ENCODE peak calls at places on chromosomes 5 and 9, in five cellular contexts. O is sigmoid colon, I is heart right ventricle, A is adrenal gland, P is mammary epithelial cell. V is an unnamed sample.
A peak's percentile ranks its signal among the peaks of the same experiment; 100 is the strongest.

GRCh38 chr9:83800236-83801033 is 17.1 kb downstream of the GKAP1 start:
- DNase-seq in O (no peak), I (no peak), A (no peak), P (no peak), V (no peak)

GRCh38 chr5:179504191-179504590 is 46.2 kb upstream of the RUFY1 start:
- DNase-seq in O (no peak), I (no peak), A (no peak), P (no peak), V (no peak)

GRCh38 chr5:66805514-66806430 is 209.6 kb downstream of the MAST4 start:
- DNase-seq in O (no peak), I (no peak), A (no peak), P (no peak), V (no peak)

GRCh38 chr9:7721291-7721690 is 78.3 kb downstream of the DMAC1 start:
- DNase-seq in O (no peak), I (no peak), A (no peak), P (no peak), V (no peak)

GRCh38 chr5:14090290-14090689 is 52.9 kb upstream of the TRIO start:
- DNase-seq in O (no peak), I (no peak), A (no peak), P (no peak), V (no peak)

GRCh38 chr5:40652441-40653220 is 27.1 kb upstream of the PTGER4 start:
- DNase-seq in O (no peak), I (no peak), A (no peak), P (no peak), V (no peak)

GRCh38 chr5:10124287-10124686 is 125.4 kb downstream of the ATPSCKMT start:
- DNase-seq in O (peak; percentile 81), I (peak; percentile 34), A (peak; percentile 73), P (no peak), V (peak; percentile 85)

GRCh38 chr9:125888220-125888619 is 141.0 kb downstream of the PBX3 start:
- DNase-seq in O (no peak), I (no peak), A (no peak), P (peak; percentile 70), V (no peak)

GRCh38 chr5:53557386-53557785 is 3.1 kb upstream of the NDUFS4 start:
- DNase-seq in O (no peak), I (no peak), A (no peak), P (peak; percentile 60), V (no peak)

GRCh38 chr9:33024126-33024965 is 727 bp upstream of the DNAJA1 start:
- DNase-seq in O (peak; percentile 67), I (no peak), A (no peak), P (no peak), V (no peak)

GRCh38 chr5:16673241-16673998 is 56.6 kb upstream of the RETREG1 start:
- DNase-seq in O (no peak), I (no peak), A (no peak), P (no peak), V (no peak)

GRCh38 chr5:36573441-36573840 is 33.0 kb upstream of the SLC1A3 start:
- DNase-seq in O (no peak), I (no peak), A (no peak), P (peak; percentile 88), V (peak; percentile 50)

GRCh38 chr9:15851766-15852165 is 298.9 kb downstream of the CCDC171 start:
- DNase-seq in O (no peak), I (no peak), A (no peak), P (no peak), V (no peak)

GRCh38 chr9:77423841-77424240 is 224.3 kb downstream of the GNA14 start:
- DNase-seq in O (no peak), I (no peak), A (no peak), P (no peak), V (no peak)

GRCh38 chr5:134620634-134621033 is 12.0 kb downstream of the SAR1B start:
- DNase-seq in O (no peak), I (no peak), A (no peak), P (peak; percentile 9), V (no peak)

GRCh38 chr5:71836084-71836483 is 117.0 kb downstream of the CARTPT start:
- DNase-seq in O (no peak), I (no peak), A (no peak), P (no peak), V (no peak)

GRCh38 chr5:99438619-99439018 is 509.8 kb upstream of the CHD1 start:
- DNase-seq in O (no peak), I (no peak), A (no peak), P (no peak), V (no peak)

GRCh38 chr9:34513567-34514214 is 9.1 kb downstream of the ENHO start:
- DNase-seq in O (peak; percentile 55), I (no peak), A (no peak), P (no peak), V (no peak)

GRCh38 chr9:4030751-4031150 is 269.1 kb downstream of the GLIS3 start:
- DNase-seq in O (no peak), I (no peak), A (no peak), P (no peak), V (no peak)

GRCh38 chr5:40406426-40407211 is 273.1 kb upstream of the PTGER4 start:
- DNase-seq in O (no peak), I (no peak), A (no peak), P (no peak), V (no peak)

GRCh38 chr5:95172659-95173058 is 112.2 kb downstream of the MCTP1 start:
- DNase-seq in O (no peak), I (no peak), A (no peak), P (no peak), V (no peak)

GRCh38 chr9:113992276-113992951 is 85.7 kb downstream of the AMBP start:
- DNase-seq in O (no peak), I (peak; percentile 78), A (peak; percentile 92), P (no peak), V (no peak)

GRCh38 chr5:148910686-148911361 is 84.4 kb downstream of the ADRB2 start:
- DNase-seq in O (no peak), I (peak; percentile 25), A (no peak), P (peak; percentile 91), V (peak; percentile 100)

GRCh38 chr9:87644659-87645058 is 81.3 kb upstream of the CTSL start:
- DNase-seq in O (no peak), I (no peak), A (no peak), P (no peak), V (no peak)

GRCh38 chr5:56126487-56127179 is 106.5 kb downstream of the ANKRD55 start:
- DNase-seq in O (no peak), I (no peak), A (no peak), P (peak; percentile 20), V (no peak)

GRCh38 chr5:137734962-137735530 is 843 bp downstream of the KLHL3 start:
- DNase-seq in O (peak; percentile 68), I (peak; percentile 25), A (peak; percentile 37), P (peak; percentile 69), V (no peak)

GRCh38 chr5:132771559-132771998 is 5.5 kb downstream of the SEPTIN8 start:
- DNase-seq in O (peak; percentile 81), I (peak; percentile 43), A (peak; percentile 58), P (no peak), V (peak; percentile 40)

GRCh38 chr5:44536650-44537260 is 147.5 kb upstream of the FGF10 start:
- DNase-seq in O (no peak), I (no peak), A (peak; percentile 57), P (peak; percentile 5), V (peak; percentile 12)

GRCh38 chr9:36217256-36217968 is 26.7 kb downstream of the CLTA start:
- DNase-seq in O (no peak), I (no peak), A (no peak), P (no peak), V (no peak)

GRCh38 chr9:89342948-89343347 is 24.6 kb downstream of the SECISBP2 start:
- DNase-seq in O (no peak), I (no peak), A (no peak), P (no peak), V (no peak)

GRCh38 chr5:8842906-8843590 is 702.8 kb downstream of the SEMA5A start:
- DNase-seq in O (no peak), I (no peak), A (no peak), P (peak; percentile 21), V (peak; percentile 42)

GRCh38 chr9:136623849-136624183 is 38.9 kb upstream of the EGFL7 start:
- DNase-seq in O (no peak), I (peak; percentile 21), A (no peak), P (peak; percentile 98), V (no peak)

GRCh38 chr5:175687231-175687701 is 29.4 kb downstream of the HRH2 start:
- DNase-seq in O (peak; percentile 61), I (peak; percentile 82), A (no peak), P (no peak), V (peak; percentile 20)

GRCh38 chr5:16304846-16305245 is 125.3 kb upstream of the MARCHF11 start:
- DNase-seq in O (no peak), I (no peak), A (no peak), P (peak; percentile 2), V (peak; percentile 44)

GRCh38 chr5:141618030-141618803 is 583 bp downstream of the DIAPH1 start:
- DNase-seq in O (no peak), I (peak; percentile 29), A (peak; percentile 70), P (peak; percentile 77), V (peak; percentile 60)

GRCh38 chr9:113634597-113635515 is 171.3 kb downstream of the RGS3 start:
- DNase-seq in O (peak; percentile 52), I (no peak), A (peak; percentile 6), P (no peak), V (no peak)

GRCh38 chr5:77431719-77432118 is 60.4 kb downstream of the WDR41 start:
- DNase-seq in O (no peak), I (no peak), A (no peak), P (no peak), V (no peak)

GRCh38 chr5:77438057-77438456 is 54.1 kb downstream of the WDR41 start:
- DNase-seq in O (no peak), I (no peak), A (no peak), P (no peak), V (no peak)

GRCh38 chr5:77431286-77431685 is 60.8 kb downstream of the WDR41 start:
- DNase-seq in O (no peak), I (no peak), A (no peak), P (peak; percentile 38), V (no peak)

DNA sequence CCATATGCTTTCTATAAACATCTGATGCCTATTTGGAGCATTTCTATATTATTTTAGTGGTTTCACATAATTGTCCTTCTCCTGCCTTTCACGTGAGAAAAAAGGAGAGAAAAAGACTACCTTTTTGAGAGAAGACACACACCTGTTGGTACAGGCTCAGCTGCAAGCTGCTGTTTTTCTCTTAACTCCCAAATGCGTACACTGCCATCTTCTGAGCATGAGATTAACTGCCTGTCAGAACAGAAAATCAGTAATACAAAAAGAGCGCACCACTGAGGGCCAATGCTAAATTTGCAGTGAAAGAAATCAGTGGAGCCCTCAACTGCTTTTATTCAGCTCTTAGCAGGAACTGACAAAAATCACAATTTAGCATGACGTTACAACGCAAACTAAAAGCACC is 54.9 kb downstream of the WDR41 start:
- DNase-seq in O (no peak), I (no peak), A (no peak), P (no peak), V (no peak)
- H3K36me3 ChIP-seq in O (no peaks in the 10 kb centered on the region), I (peaks cover 24% of the 10 kb centered on the region), A (peaks cover 17% of the 10 kb centered on the region), P (peaks cover 18% of the 10 kb centered on the region), V (peaks cover 36% of the 10 kb centered on the region)

GRCh38 chr5:80245986-80246781 is 9.7 kb downstream of the SERINC5 start:
- DNase-seq in O (no peak), I (no peak), A (no peak), P (peak; percentile 42), V (no peak)
- H3K4me3 ChIP-seq in O (no peak overlapping the region), I (no peak overlapping the region), A (no peak overlapping the region), P (peak overlapping the region; percentile 8), V (no peak overlapping the region)

GRCh38 chr9:72415948-72416347 is 50.9 kb upstream of the ZFAND5 start:
- DNase-seq in O (no peak), I (no peak), A (no peak), P (no peak), V (no peak)
- H3K27me3 ChIP-seq in O (no peaks in the 10 kb centered on the region), I (no peaks in the 10 kb centered on the region), A (no peaks in the 10 kb centered on the region), P (no peaks in the 10 kb centered on the region), V (no peaks in the 10 kb centered on the region)

GRCh38 chr5:32403760-32404159 is 40.8 kb downstream of the ZFR start:
- DNase-seq in O (no peak), I (no peak), A (no peak), P (no peak), V (no peak)
- H3K36me3 ChIP-seq in O (peaks cover 57% of the 10 kb centered on the region), I (peaks cover 35% of the 10 kb centered on the region), A (peaks cover 79% of the 10 kb centered on the region), P (peaks cover 61% of the 10 kb centered on the region), V (peaks cover 96% of the 10 kb centered on the region)

V was measured in MG63.